ENCODE peak calls at places on chromosomes 1 and 21, in nine cellular contexts. One of them, this sample, is unnamed.

GRCh38 chr21:28485301-28486022 is 507.2 kb downstream of the LTN1 start:
- DNase-seq in endothelial cell: no peak
- DNase-seq in left lung: no peak
- DNase-seq in fibroblast of mammary gland: peak
- DNase-seq in A673: no peak
- DNase-seq in heart right ventricle: no peak
- DNase-seq in left ventricle myocardium inferior: no peak
- DNase-seq in esophagus squamous epithelium: no peak
- DNase-seq in right lobe of liver: no peak
- DNase-seq in this sample: no peak

GRCh38 chr1:15354580-15354965 is 55.1 kb upstream of the EFHD2 start:
- DNase-seq in endothelial cell: no peak
- DNase-seq in left lung: no peak
- DNase-seq in fibroblast of mammary gland: peak
- DNase-seq in A673: no peak
- DNase-seq in heart right ventricle: no peak
- DNase-seq in left ventricle myocardium inferior: no peak
- DNase-seq in esophagus squamous epithelium: no peak
- DNase-seq in right lobe of liver: no peak
- DNase-seq in this sample: no peak

GRCh38 chr1:165896277-165896676 is 68.9 kb downstream of the UCK2 start:
- DNase-seq in endothelial cell: no peak
- DNase-seq in left lung: peak
- DNase-seq in fibroblast of mammary gland: peak
- DNase-seq in A673: no peak
- DNase-seq in heart right ventricle: no peak
- DNase-seq in left ventricle myocardium inferior: no peak
- DNase-seq in esophagus squamous epithelium: no peak
- DNase-seq in right lobe of liver: peak
- DNase-seq in this sample: no peak

GRCh38 chr1:25034736-25035522 is 104.9 kb upstream of the RUNX3 start:
- DNase-seq in endothelial cell: no peak
- DNase-seq in left lung: peak
- DNase-seq in fibroblast of mammary gland: no peak
- DNase-seq in A673: no peak
- DNase-seq in heart right ventricle: no peak
- DNase-seq in left ventricle myocardium inferior: no peak
- DNase-seq in esophagus squamous epithelium: no peak
- DNase-seq in right lobe of liver: no peak
- DNase-seq in this sample: no peak

GRCh38 chr1:7915826-7916225 is 24.8 kb downstream of the TNFRSF9 start:
- DNase-seq in endothelial cell: no peak
- DNase-seq in left lung: no peak
- DNase-seq in fibroblast of mammary gland: no peak
- DNase-seq in A673: no peak
- DNase-seq in heart right ventricle: no peak
- DNase-seq in left ventricle myocardium inferior: no peak
- DNase-seq in esophagus squamous epithelium: no peak
- DNase-seq in right lobe of liver: no peak
- DNase-seq in this sample: no peak

GRCh38 chr1:199875337-199875736 is 152.2 kb upstream of the NR5A2 start:
- DNase-seq in endothelial cell: no peak
- DNase-seq in left lung: no peak
- DNase-seq in fibroblast of mammary gland: no peak
- DNase-seq in A673: no peak
- DNase-seq in heart right ventricle: no peak
- DNase-seq in left ventricle myocardium inferior: no peak
- DNase-seq in esophagus squamous epithelium: no peak
- DNase-seq in right lobe of liver: no peak
- DNase-seq in this sample: no peak

GRCh38 chr1:71428029-71428428 is 347.2 kb upstream of the ZRANB2 start:
- DNase-seq in endothelial cell: no peak
- DNase-seq in left lung: no peak
- DNase-seq in fibroblast of mammary gland: no peak
- DNase-seq in A673: no peak
- DNase-seq in heart right ventricle: no peak
- DNase-seq in left ventricle myocardium inferior: no peak
- DNase-seq in esophagus squamous epithelium: no peak
- DNase-seq in right lobe of liver: no peak
- DNase-seq in this sample: no peak

GRCh38 chr1:221845650-221846371 is 103.9 kb upstream of the DUSP10 start:
- DNase-seq in endothelial cell: no peak
- DNase-seq in left lung: no peak
- DNase-seq in fibroblast of mammary gland: peak
- DNase-seq in A673: no peak
- DNase-seq in heart right ventricle: peak
- DNase-seq in left ventricle myocardium inferior: no peak
- DNase-seq in esophagus squamous epithelium: no peak
- DNase-seq in right lobe of liver: peak
- DNase-seq in this sample: no peak

GRCh38 chr1:162851341-162851740 is 9.6 kb downstream of the CCDC190 start:
- DNase-seq in endothelial cell: no peak
- DNase-seq in left lung: no peak
- DNase-seq in fibroblast of mammary gland: no peak
- DNase-seq in A673: no peak
- DNase-seq in heart right ventricle: no peak
- DNase-seq in left ventricle myocardium inferior: no peak
- DNase-seq in esophagus squamous epithelium: no peak
- DNase-seq in right lobe of liver: no peak
- DNase-seq in this sample: no peak

GRCh38 chr1:162857850-162858249 is 3.1 kb downstream of the CCDC190 start:
- DNase-seq in endothelial cell: no peak
- DNase-seq in left lung: no peak
- DNase-seq in fibroblast of mammary gland: peak
- DNase-seq in A673: no peak
- DNase-seq in heart right ventricle: no peak
- DNase-seq in left ventricle myocardium inferior: no peak
- DNase-seq in esophagus squamous epithelium: no peak
- DNase-seq in right lobe of liver: no peak
- DNase-seq in this sample: no peak

GRCh38 chr1:162856260-162856659 is 4.7 kb downstream of the CCDC190 start:
- DNase-seq in endothelial cell: no peak
- DNase-seq in left lung: no peak
- DNase-seq in fibroblast of mammary gland: peak
- DNase-seq in A673: no peak
- DNase-seq in heart right ventricle: no peak
- DNase-seq in left ventricle myocardium inferior: no peak
- DNase-seq in esophagus squamous epithelium: no peak
- DNase-seq in right lobe of liver: no peak
- DNase-seq in this sample: no peak

GRCh38 chr1:162855461-162856150 is 5.4 kb downstream of the CCDC190 start:
- DNase-seq in endothelial cell: no peak
- DNase-seq in left lung: no peak
- DNase-seq in fibroblast of mammary gland: peak
- DNase-seq in A673: peak
- DNase-seq in heart right ventricle: no peak
- DNase-seq in left ventricle myocardium inferior: no peak
- DNase-seq in esophagus squamous epithelium: no peak
- DNase-seq in right lobe of liver: no peak
- DNase-seq in this sample: no peak

DNA sequence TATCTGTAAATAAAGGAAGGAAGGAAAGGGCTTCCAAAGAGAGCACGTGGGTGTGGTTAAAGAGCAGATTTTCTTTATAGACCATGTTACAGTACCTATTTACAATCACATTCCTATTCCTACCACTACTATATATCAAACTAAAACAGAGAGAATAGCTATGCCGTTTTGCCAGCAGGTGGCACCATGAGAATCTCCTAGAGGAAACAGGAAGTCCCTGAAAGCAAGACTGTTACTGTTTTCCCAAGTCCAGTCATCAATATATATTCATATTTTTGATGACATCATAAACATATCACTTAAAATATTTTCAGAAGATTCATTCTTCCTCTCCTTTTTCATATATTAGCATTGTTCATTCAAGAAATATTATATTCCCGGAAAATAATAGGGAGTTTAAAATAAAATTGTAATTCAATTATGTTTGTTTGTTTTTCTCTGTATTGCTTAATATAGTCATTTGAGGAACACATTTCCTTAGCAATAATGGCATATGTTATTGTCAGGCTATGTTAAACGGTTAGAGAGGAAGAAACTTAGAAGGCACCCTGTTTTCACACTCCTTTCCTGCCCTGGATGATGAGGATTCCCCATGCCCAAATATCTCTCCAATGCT is 6.6 kb downstream of the CCDC190 start:
- DNase-seq in endothelial cell: peak
- DNase-seq in left lung: no peak
- DNase-seq in fibroblast of mammary gland: peak
- DNase-seq in A673: peak
- DNase-seq in heart right ventricle: peak
- DNase-seq in left ventricle myocardium inferior: peak
- DNase-seq in esophagus squamous epithelium: no peak
- DNase-seq in right lobe of liver: peak
- DNase-seq in this sample: no peak
- TF ChIP-seq CTCF in endothelial cell: peak
- TF ChIP-seq CTCF in left lung: peak
- TF ChIP-seq CTCF in fibroblast of mammary gland: peak
- TF ChIP-seq CTCF in A673: peak
- TF ChIP-seq CTCF in heart right ventricle: peak
- TF ChIP-seq CTCF in left ventricle myocardium inferior: peak
- TF ChIP-seq CTCF in esophagus squamous epithelium: peak
- TF ChIP-seq CTCF in right lobe of liver: peak
- TF ChIP-seq CTCF in this sample: peak

GRCh38 chr1:183934284-183934683 is 103.2 kb downstream of the COLGALT2 start:
- DNase-seq in endothelial cell: no peak
- DNase-seq in left lung: no peak
- DNase-seq in fibroblast of mammary gland: no peak
- DNase-seq in A673: no peak
- DNase-seq in heart right ventricle: no peak
- DNase-seq in left ventricle myocardium inferior: no peak
- DNase-seq in esophagus squamous epithelium: no peak
- DNase-seq in right lobe of liver: no peak
- DNase-seq in this sample: no peak

GRCh38 chr1:183936791-183937190 is 100.7 kb downstream of the COLGALT2 start:
- DNase-seq in endothelial cell: no peak
- DNase-seq in left lung: no peak
- DNase-seq in fibroblast of mammary gland: no peak
- DNase-seq in A673: no peak
- DNase-seq in heart right ventricle: no peak
- DNase-seq in left ventricle myocardium inferior: no peak
- DNase-seq in esophagus squamous epithelium: no peak
- DNase-seq in right lobe of liver: no peak
- DNase-seq in this sample: no peak

GRCh38 chr1:183933528-183934179 is 103.9 kb downstream of the COLGALT2 start:
- DNase-seq in endothelial cell: no peak
- DNase-seq in left lung: no peak
- DNase-seq in fibroblast of mammary gland: no peak
- DNase-seq in A673: no peak
- DNase-seq in heart right ventricle: no peak
- DNase-seq in left ventricle myocardium inferior: no peak
- DNase-seq in esophagus squamous epithelium: no peak
- DNase-seq in right lobe of liver: no peak
- DNase-seq in this sample: no peak

GRCh38 chr1:183932412-183932811 is 105.1 kb downstream of the COLGALT2 start:
- DNase-seq in endothelial cell: no peak
- DNase-seq in left lung: peak
- DNase-seq in fibroblast of mammary gland: peak
- DNase-seq in A673: peak
- DNase-seq in heart right ventricle: peak
- DNase-seq in left ventricle myocardium inferior: peak
- DNase-seq in esophagus squamous epithelium: no peak
- DNase-seq in right lobe of liver: peak
- DNase-seq in this sample: no peak

DNA sequence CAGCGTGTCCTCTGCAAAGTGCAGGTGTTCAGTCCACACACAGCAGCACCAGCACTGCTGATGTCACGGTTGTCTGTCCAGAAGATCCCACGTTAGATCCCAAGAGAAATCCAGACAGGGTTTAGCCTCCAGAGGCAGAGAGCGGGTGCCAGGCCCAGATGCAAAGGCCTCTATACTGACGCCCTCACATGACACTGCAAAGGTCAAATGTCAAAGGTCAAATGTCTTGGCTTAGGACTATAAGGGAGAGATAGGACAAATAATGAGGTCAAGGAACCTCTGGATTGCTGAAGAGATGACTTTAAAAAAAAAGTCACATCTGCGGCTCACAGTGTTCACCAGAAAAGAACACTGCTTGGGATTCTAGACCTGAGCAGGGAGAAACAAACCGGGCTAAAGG is 101.5 kb downstream of the COLGALT2 start:
- DNase-seq in endothelial cell: no peak
- DNase-seq in left lung: no peak
- DNase-seq in fibroblast of mammary gland: no peak
- DNase-seq in A673: no peak
- DNase-seq in heart right ventricle: no peak
- DNase-seq in left ventricle myocardium inferior: no peak
- DNase-seq in esophagus squamous epithelium: no peak
- DNase-seq in right lobe of liver: no peak
- DNase-seq in this sample: no peak
- TF ChIP-seq CTCF in endothelial cell: no peak
- TF ChIP-seq CTCF in left lung: no peak
- TF ChIP-seq CTCF in fibroblast of mammary gland: no peak
- TF ChIP-seq CTCF in A673: no peak
- TF ChIP-seq CTCF in heart right ventricle: no peak
- TF ChIP-seq CTCF in left ventricle myocardium inferior: no peak
- TF ChIP-seq CTCF in esophagus squamous epithelium: no peak
- TF ChIP-seq CTCF in right lobe of liver: no peak
- TF ChIP-seq CTCF in this sample: no peak

DNA sequence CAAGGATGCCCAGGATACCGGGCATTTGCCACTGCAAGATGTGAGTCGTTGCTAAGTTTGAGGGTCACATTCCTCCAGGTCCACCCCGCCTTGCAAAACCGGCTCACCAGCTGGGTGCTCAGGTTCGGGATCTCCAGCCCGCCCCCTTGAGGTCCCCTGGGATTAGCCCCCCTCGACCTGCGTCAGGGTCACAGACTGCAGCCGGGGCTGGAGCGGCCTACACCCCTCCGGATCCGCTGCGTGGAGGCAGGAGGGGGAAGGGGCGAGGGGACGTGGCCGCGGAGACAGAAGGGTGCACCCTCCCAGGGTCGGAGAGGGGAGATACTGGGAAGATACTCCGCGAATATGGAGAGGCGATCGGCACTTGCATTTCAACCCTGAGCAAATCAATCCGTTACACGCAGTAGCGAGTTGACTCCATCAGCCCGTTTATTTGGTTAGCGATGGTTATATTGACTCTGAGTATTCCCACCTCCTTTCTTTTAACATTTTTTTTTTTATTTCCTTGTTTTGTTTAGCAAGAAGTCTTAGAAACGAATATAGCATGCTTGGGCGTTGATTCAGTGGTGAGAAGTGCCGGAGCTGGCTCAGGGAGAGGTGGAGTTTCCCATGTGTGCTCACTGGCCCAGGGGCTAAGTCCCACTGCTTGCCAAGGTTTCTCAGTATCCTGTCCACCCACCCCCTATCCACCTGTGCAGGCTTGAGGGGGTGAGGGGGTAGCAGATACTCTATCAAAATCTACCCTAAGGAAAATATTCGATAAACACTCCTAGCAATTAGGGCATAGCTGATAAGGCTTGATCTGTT is 983 bp downstream of the IFNAR2 start:
- DNase-seq in endothelial cell: peak
- DNase-seq in left lung: peak
- DNase-seq in fibroblast of mammary gland: peak
- DNase-seq in A673: peak
- DNase-seq in heart right ventricle: peak
- DNase-seq in left ventricle myocardium inferior: peak
- DNase-seq in esophagus squamous epithelium: no peak
- DNase-seq in right lobe of liver: peak
- DNase-seq in this sample: peak
- TF ChIP-seq CTCF in endothelial cell: no peak
- TF ChIP-seq CTCF in left lung: no peak
- TF ChIP-seq CTCF in fibroblast of mammary gland: no peak
- TF ChIP-seq CTCF in A673: no peak
- TF ChIP-seq CTCF in heart right ventricle: no peak
- TF ChIP-seq CTCF in left ventricle myocardium inferior: no peak
- TF ChIP-seq CTCF in esophagus squamous epithelium: no peak
- TF ChIP-seq CTCF in right lobe of liver: no peak
- TF ChIP-seq CTCF in this sample: no peak

GRCh38 chr1:175569117-175569743 is 174.2 kb downstream of the TNR start:
- DNase-seq in endothelial cell: no peak
- DNase-seq in left lung: no peak
- DNase-seq in fibroblast of mammary gland: no peak
- DNase-seq in A673: no peak
- DNase-seq in heart right ventricle: no peak
- DNase-seq in left ventricle myocardium inferior: no peak
- DNase-seq in esophagus squamous epithelium: no peak
- DNase-seq in right lobe of liver: no peak
- DNase-seq in this sample: no peak
- TF ChIP-seq CTCF in endothelial cell: no peak
- TF ChIP-seq CTCF in left lung: no peak
- TF ChIP-seq CTCF in fibroblast of mammary gland: no peak
- TF ChIP-seq CTCF in A673: peak
- TF ChIP-seq CTCF in heart right ventricle: no peak
- TF ChIP-seq CTCF in left ventricle myocardium inferior: peak
- TF ChIP-seq CTCF in esophagus squamous epithelium: no peak
- TF ChIP-seq CTCF in right lobe of liver: no peak
- TF ChIP-seq CTCF in this sample: no peak

This sample was measured in type B pancreatic cell.